ENCODE peak calls at places on chromosome 10, in four cellular contexts. K is HepG2, X is K562, U is H1. N is an unnamed sample.
A peak's percentile ranks its signal among the peaks of the same experiment; 100 is the strongest.

GRCh38 chr10:4947635-4948596 is 15.3 kb upstream of the AKR1C1 start:
- DNase-seq in X (no peak), U (no peak), K (peak; percentile 100), N (no peak)

GRCh38 chr10:117860823-117861222 is 185.9 kb downstream of the RAB11FIP2 start:
- DNase-seq in K (peak; percentile 15), U (no peak), X (peak; percentile 27), N (no peak)

GRCh38 chr10:48476279-48476982 is 128.4 kb downstream of the ARHGAP22 start:
- DNase-seq in X (no peak), K (no peak), U (peak; percentile 42), N (no peak)

GRCh38 chr10:72258617-72259016 is 15.1 kb upstream of the DDIT4 start:
- DNase-seq in X (no peak), K (no peak), U (no peak), N (no peak)

GRCh38 chr10:98170249-98171117 is 36.0 kb downstream of the R3HCC1L start:
- DNase-seq in X (peak; percentile 35), U (peak; percentile 66), K (peak; percentile 54), N (peak; percentile 71)

GRCh38 chr10:128077155-128077875 is 48.9 kb downstream of the MKI67 start:
- DNase-seq in U (no peak), X (no peak), K (no peak), N (no peak)

GRCh38 chr10:22851865-22852239 is 76.0 kb upstream of the ARMC3 start:
- DNase-seq in X (no peak), U (no peak), K (peak; percentile 38), N (no peak)

GRCh38 chr10:130936844-130937243 is 374.7 kb downstream of the TCERG1L start:
- DNase-seq in X (no peak), U (no peak), K (no peak), N (no peak)

GRCh38 chr10:3419719-3420495 is 247.3 kb upstream of the PITRM1 start:
- DNase-seq in X (no peak), U (no peak), K (no peak), N (no peak)

GRCh38 chr10:126110434-126110833 is 214.1 kb downstream of the FANK1 start:
- DNase-seq in U (no peak), K (no peak), X (no peak), N (no peak)

GRCh38 chr10:124648738-124649137 is 95.4 kb downstream of the FAM53B start:
- DNase-seq in K (no peak), X (peak; percentile 84), U (no peak), N (no peak)

GRCh38 chr10:101903827-101904520 is 60.4 kb upstream of the KCNIP2 start:
- DNase-seq in U (no peak), X (no peak), K (no peak), N (no peak)

GRCh38 chr10:100999742-101000601 is at the start of gene LZTS2:
- DNase-seq in K (no peak), U (peak; percentile 63), X (peak; percentile 78), N (no peak)

GRCh38 chr10:119595134-119595714 is 1.5 kb downstream of the TIAL1 start:
- DNase-seq in K (peak; percentile 43), U (no peak), X (no peak), N (no peak)

GRCh38 chr10:93091960-93092359 is 18.3 kb downstream of the CYP26A1 start:
- DNase-seq in K (no peak), X (no peak), U (no peak), N (no peak)

GRCh38 chr10:51972733-51973346 is 273.4 kb upstream of the CSTF2T start:
- DNase-seq in X (no peak), K (no peak), U (no peak), N (no peak)

GRCh38 chr10:118101501-118101900 is 54.8 kb upstream of the RAB11FIP2 start:
- DNase-seq in X (no peak), K (no peak), U (no peak), N (no peak)

GRCh38 chr10:132438091-132439024 is 41.4 kb downstream of the PWWP2B start:
- DNase-seq in K (no peak), X (no peak), U (no peak), N (no peak)

GRCh38 chr10:129329375-129330040 is 137.5 kb upstream of the MGMT start:
- DNase-seq in U (no peak), K (no peak), X (no peak), N (no peak)

GRCh38 chr10:19549503-19549902 is 266.7 kb upstream of the PLXDC2 start:
- DNase-seq in X (no peak), U (no peak), K (no peak), N (no peak)

GRCh38 chr10:130340816-130341215 is 204.6 kb downstream of the GLRX3 start:
- DNase-seq in K (no peak), X (no peak), U (no peak), N (no peak)

GRCh38 chr10:57657164-57657765 is 610.4 kb downstream of the IPMK start:
- DNase-seq in X (peak; percentile 44), K (peak; percentile 53), U (peak; percentile 76), N (peak; percentile 68)

GRCh38 chr10:19730071-19730470 is 86.2 kb upstream of the PLXDC2 start:
- DNase-seq in K (no peak), U (no peak), X (no peak), N (no peak)

GRCh38 chr10:5512331-5512730 is 12.4 kb upstream of the CALML3 start:
- DNase-seq in K (no peak), U (no peak), X (no peak), N (no peak)

GRCh38 chr10:103707956-103708626 is 147.3 kb downstream of the SH3PXD2A start:
- DNase-seq in X (no peak), K (no peak), U (no peak), N (no peak)

GRCh38 chr10:88411772-88412349 is 171.3 kb downstream of the RNLS start:
- DNase-seq in K (no peak), X (no peak), U (no peak), N (no peak)

GRCh38 chr10:103736044-103736443 is 119.3 kb downstream of the SH3PXD2A start:
- DNase-seq in U (no peak), X (no peak), K (no peak), N (no peak)

GRCh38 chr10:47303105-47303504 is 3.1 kb downstream of the GDF10 start:
- DNase-seq in K (no peak), X (no peak), U (no peak), N (no peak)

GRCh38 chr10:82576093-82576492 is 701.1 kb downstream of the NRG3 start:
- DNase-seq in K (no peak), U (no peak), X (no peak), N (no peak)

GRCh38 chr10:125001313-125002043 is 59.6 kb downstream of the ZRANB1 start:
- DNase-seq in K (no peak), X (no peak), U (no peak), N (peak; percentile 9)

GRCh38 chr10:90020506-90020905 is 319.1 kb downstream of the KIF20B start:
- DNase-seq in K (no peak), U (no peak), X (no peak), N (no peak)

GRCh38 chr10:97025613-97026242 is 160.0 kb downstream of the SLIT1 start:
- DNase-seq in X (peak; percentile 59), U (peak; percentile 76), K (peak; percentile 50), N (peak; percentile 69)

GRCh38 chr10:201328-201771 is 66.1 kb downstream of the ZMYND11 start:
- DNase-seq in U (no peak), X (no peak), K (no peak), N (no peak)

GRCh38 chr10:5948999-5949759 is 28.2 kb downstream of the IL15RA start:
- DNase-seq in U (peak; percentile 80), X (peak; percentile 78), K (peak; percentile 46), N (peak; percentile 80)

GRCh38 chr10:125325326-125325725 is 165.0 kb upstream of the CTBP2 start:
- DNase-seq in U (no peak), X (no peak), K (no peak), N (no peak)

GRCh38 chr10:78551184-78552005 is 517.4 kb upstream of the ZMIZ1 start:
- DNase-seq in K (peak; percentile 81), U (no peak), X (no peak), N (peak; percentile 66)

GRCh38 chr10:30747633-30748032 is 118.1 kb upstream of the LYZL2 start:
- DNase-seq in U (no peak), K (no peak), X (no peak), N (no peak)

GRCh38 chr10:78717200-78717599 is 351.6 kb upstream of the ZMIZ1 start:
- DNase-seq in K (no peak), X (no peak), U (no peak), N (no peak)

GRCh38 chr10:62233494-62234283 is 35.0 kb downstream of the RTKN2 start:
- DNase-seq in X (no peak), U (no peak), K (no peak), N (no peak)
- TF ChIP-seq JUN in X (no peak), U (no peak), K (no peak), N (no peak)

GRCh38 chr10:1251769-1252168 is 195.6 kb downstream of the WDR37 start:
- DNase-seq in U (no peak), K (no peak), X (no peak), N (no peak)

GRCh38 chr10:1255600-1255999 is 199.4 kb downstream of the WDR37 start:
- DNase-seq in K (no peak), X (no peak), U (no peak), N (no peak)

GRCh38 chr10:1255166-1255565 is 199.0 kb downstream of the WDR37 start:
- DNase-seq in X (no peak), U (no peak), K (no peak), N (no peak)

GRCh38 chr10:1256139-1256720 is 200.0 kb downstream of the WDR37 start:
- DNase-seq in X (no peak), K (no peak), U (no peak), N (no peak)

GRCh38 chr10:1253476-1254353 is 197.5 kb downstream of the WDR37 start:
- DNase-seq in X (no peak), K (no peak), U (no peak), N (no peak)
- TF ChIP-seq CREB1 in X (no peak), K (no peak), U (no peak), N (no peak)

DNA sequence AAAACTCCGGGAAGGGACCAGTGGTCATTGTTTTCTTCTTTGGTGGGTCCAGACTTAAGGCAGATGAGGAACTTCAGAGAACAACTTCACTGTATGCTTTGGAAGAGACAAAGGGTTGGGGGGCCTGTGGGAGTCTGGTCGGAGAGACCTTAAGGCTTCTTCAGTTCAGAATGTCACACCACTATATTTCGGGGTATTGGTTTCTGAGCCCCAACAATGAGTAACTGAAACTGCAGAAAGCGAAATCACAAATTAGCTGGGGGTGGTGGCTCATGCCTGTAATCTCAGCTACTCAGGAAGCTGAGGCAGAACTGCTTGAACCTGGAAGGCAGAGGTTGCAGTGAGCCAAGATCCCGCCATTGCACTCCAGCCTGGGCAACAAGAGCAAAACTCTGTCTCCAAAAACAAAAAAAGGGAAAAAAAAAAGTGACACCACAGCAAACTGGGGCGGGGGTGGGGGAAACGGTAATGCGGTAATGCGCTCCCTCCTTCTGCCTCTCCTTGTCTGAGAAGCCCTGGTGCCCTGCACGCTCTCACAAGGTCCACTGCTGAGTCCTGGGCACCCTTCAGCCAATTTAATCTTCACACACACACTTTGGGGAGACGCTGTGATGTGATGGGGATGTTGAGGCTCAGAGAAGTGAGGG is 2.2 kb upstream of the ADIRF start:
- DNase-seq in K (no peak), X (no peak), U (no peak), N (peak; percentile 5)
- TF ChIP-seq CTCF in K (no peak), X (no peak), U (no peak), N (no peak)

DNA sequence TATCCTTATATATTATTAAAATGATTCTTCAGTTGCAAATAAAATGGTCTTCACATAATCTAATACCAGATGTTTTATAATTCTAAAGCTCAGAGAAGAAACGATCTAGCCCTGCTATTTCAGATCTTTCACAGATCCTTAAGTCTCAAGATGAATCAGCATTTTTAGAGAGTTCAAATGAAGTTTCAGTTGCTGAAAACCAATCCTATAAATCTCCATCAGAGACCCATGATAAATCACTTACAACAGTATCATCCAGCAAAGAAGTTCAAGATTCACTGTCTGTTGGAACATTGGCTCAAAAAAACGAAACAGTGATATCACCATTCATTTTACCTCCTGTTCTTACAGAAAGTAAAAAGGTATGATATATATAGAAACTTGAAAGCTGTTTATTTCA is 137.0 kb downstream of the CCDC7 start:
- DNase-seq in K (no peak), X (no peak), U (no peak), N (no peak)
- TF ChIP-seq JUN in K (no peak), X (no peak), U (no peak), N (no peak)

N was measured in WTC11.